ENCODE peak calls at places on chromosomes 4 and X, in six cellular contexts. K is right lobe of liver, I is ovary, S is testis, Z is heart left ventricle, E is breast epithelium. F is an unnamed sample.

GRCh38 chr4:153448003-153448731 is 18.0 kb upstream of the TMEM131L start:
- DNase-seq in Z (no peak), E (no peak), S (no peak), I (no peak), K (no peak), F (no peak)

GRCh38 chr4:79364048-79364447 is 38.2 kb upstream of the NAA11 start:
- DNase-seq in I (no peak), Z (no peak), K (no peak), E (no peak), S (no peak), F (no peak)

GRCh38 chrX:24426921-24427746 is 38.0 kb upstream of the PDK3 start:
- DNase-seq in S (no peak), Z (no peak), I (no peak), E (no peak), K (no peak), F (no peak)

GRCh38 chrX:86021652-86022289 is 25.6 kb downstream of the CHM start:
- DNase-seq in Z (no peak), I (no peak), S (no peak), E (no peak), K (no peak), F (no peak)

GRCh38 chr4:87409420-87409939 is 12.9 kb upstream of the NUDT9 start:
- DNase-seq in K (no peak), S (no peak), E (no peak), Z (no peak), I (no peak), F (no peak)

GRCh38 chr4:107035711-107036601 is at the start of gene DKK2:
- DNase-seq in Z (peak; percentile 8), S (no peak), K (no peak), I (peak; percentile 10), E (no peak), F (no peak)

GRCh38 chrX:153600032-153600373 is 1.1 kb upstream of the CCNQ start:
- DNase-seq in E (no peak), K (no peak), S (no peak), I (no peak), Z (no peak), F (no peak)

GRCh38 chr4:154073107-154073817 is 284.4 kb upstream of the SFRP2 start:
- DNase-seq in K (no peak), E (no peak), I (no peak), S (no peak), Z (no peak), F (peak; percentile 62)

GRCh38 chr4:84879651-84880200 is 86.8 kb downstream of the WDFY3 start:
- DNase-seq in E (no peak), S (no peak), K (no peak), I (no peak), Z (no peak), F (no peak)

GRCh38 chr4:128538111-128538882 is 250.7 kb upstream of the PGRMC2 start:
- DNase-seq in E (no peak), S (no peak), K (no peak), Z (no peak), I (no peak), F (peak; percentile 77)

GRCh38 chrX:152917969-152918579 is 20.2 kb downstream of the ZNF185 start:
- DNase-seq in K (no peak), Z (no peak), S (no peak), E (no peak), I (no peak), F (no peak)

GRCh38 chr4:174523003-174523693 is 860 bp upstream of the HPGD start:
- DNase-seq in K (no peak), S (peak; percentile 18), I (no peak), Z (no peak), E (no peak), F (no peak)

GRCh38 chrX:39805022-39805421 is 292.7 kb downstream of the BCOR start:
- DNase-seq in S (no peak), E (no peak), I (no peak), Z (no peak), K (no peak), F (no peak)

GRCh38 chr4:47531954-47532321 is 46.9 kb downstream of the ATP10D start:
- DNase-seq in E (peak; percentile 40), K (no peak), Z (no peak), I (no peak), S (peak; percentile 27), F (no peak)

GRCh38 chr4:155665054-155665453 is 1.6 kb upstream of the GUCY1A1 start:
- DNase-seq in Z (no peak), K (no peak), I (no peak), S (no peak), E (no peak), F (no peak)

GRCh38 chrX:143788265-143788664 is 67.7 kb upstream of the SPANXN2 start:
- DNase-seq in K (no peak), Z (no peak), I (no peak), E (no peak), S (peak; percentile 13), F (no peak)

GRCh38 chr4:165838575-165838974 is 34.5 kb upstream of the TLL1 start:
- DNase-seq in E (no peak), S (no peak), Z (no peak), K (no peak), I (no peak), F (no peak)

GRCh38 chr4:88660446-88661294 is 37.0 kb downstream of the NAP1L5 start:
- DNase-seq in I (no peak), E (no peak), K (no peak), S (no peak), Z (no peak), F (no peak)

GRCh38 chr4:169305651-169306050 is 34.9 kb upstream of the SH3RF1 start:
- DNase-seq in S (no peak), E (no peak), Z (peak; percentile 23), I (no peak), K (no peak), F (no peak)

GRCh38 chr4:100421356-100421978 is 96.4 kb downstream of the EMCN start:
- DNase-seq in E (no peak), Z (no peak), I (no peak), S (no peak), K (no peak), F (no peak)

GRCh38 chr4:169109276-169109675 is 99.2 kb upstream of the CBR4 start:
- DNase-seq in E (no peak), K (no peak), I (no peak), Z (no peak), S (no peak), F (no peak)

GRCh38 chrX:2342281-2342688 is 158.5 kb downstream of the DHRSX start:
- DNase-seq in Z (peak; percentile 83), I (no peak), S (no peak), E (no peak), K (no peak), F (no peak)

GRCh38 chr4:103497692-103498091 is 222.1 kb downstream of the TACR3 start:
- DNase-seq in E (no peak), I (no peak), S (no peak), Z (no peak), K (no peak), F (no peak)

GRCh38 chr4:108980455-108981239 is 217.8 kb upstream of the ETNPPL start:
- DNase-seq in S (no peak), Z (no peak), E (no peak), K (no peak), I (no peak), F (no peak)

GRCh38 chrX:110001702-110002299 is 1.1 kb upstream of the TMEM164 start:
- DNase-seq in Z (no peak), S (no peak), K (no peak), I (no peak), E (no peak), F (no peak)

GRCh38 chrX:55488268-55488558 is 1.4 kb downstream of the USP51 start:
- DNase-seq in E (no peak), Z (no peak), I (no peak), K (no peak), S (no peak), F (no peak)

GRCh38 chrX:64204701-64205440 is 637 bp downstream of the AMER1 start:
- DNase-seq in K (peak; percentile 29), Z (peak; percentile 23), I (peak; percentile 62), E (peak; percentile 18), S (peak; percentile 36), F (no peak)

GRCh38 chr4:181820518-181820917 is 422.7 kb upstream of the TENM3 start:
- DNase-seq in K (no peak), Z (no peak), S (no peak), I (no peak), E (no peak), F (no peak)

GRCh38 chrX:133637765-133638164 is 222.5 kb upstream of the GPC4 start:
- DNase-seq in S (no peak), I (no peak), K (no peak), E (no peak), Z (no peak), F (no peak)

GRCh38 chrX:133645251-133645650 is 230.0 kb upstream of the GPC4 start:
- DNase-seq in E (no peak), I (no peak), Z (no peak), S (no peak), K (no peak), F (no peak)

GRCh38 chrX:133639726-133640125 is 224.4 kb upstream of the GPC4 start:
- DNase-seq in S (no peak), Z (no peak), I (no peak), K (no peak), E (no peak), F (no peak)

GRCh38 chrX:133638285-133638684 is 223.0 kb upstream of the GPC4 start:
- DNase-seq in Z (no peak), E (no peak), K (no peak), I (no peak), S (no peak), F (no peak)

GRCh38 chrX:133640161-133641015 is 225.1 kb upstream of the GPC4 start:
- DNase-seq in E (no peak), I (no peak), Z (no peak), S (no peak), K (no peak), F (no peak)
- H3K4me3 ChIP-seq in E (no peak overlapping the region), I (no peak overlapping the region), Z (no peak overlapping the region), S (no peak overlapping the region), K (no peak overlapping the region), F (no peak overlapping the region)

DNA sequence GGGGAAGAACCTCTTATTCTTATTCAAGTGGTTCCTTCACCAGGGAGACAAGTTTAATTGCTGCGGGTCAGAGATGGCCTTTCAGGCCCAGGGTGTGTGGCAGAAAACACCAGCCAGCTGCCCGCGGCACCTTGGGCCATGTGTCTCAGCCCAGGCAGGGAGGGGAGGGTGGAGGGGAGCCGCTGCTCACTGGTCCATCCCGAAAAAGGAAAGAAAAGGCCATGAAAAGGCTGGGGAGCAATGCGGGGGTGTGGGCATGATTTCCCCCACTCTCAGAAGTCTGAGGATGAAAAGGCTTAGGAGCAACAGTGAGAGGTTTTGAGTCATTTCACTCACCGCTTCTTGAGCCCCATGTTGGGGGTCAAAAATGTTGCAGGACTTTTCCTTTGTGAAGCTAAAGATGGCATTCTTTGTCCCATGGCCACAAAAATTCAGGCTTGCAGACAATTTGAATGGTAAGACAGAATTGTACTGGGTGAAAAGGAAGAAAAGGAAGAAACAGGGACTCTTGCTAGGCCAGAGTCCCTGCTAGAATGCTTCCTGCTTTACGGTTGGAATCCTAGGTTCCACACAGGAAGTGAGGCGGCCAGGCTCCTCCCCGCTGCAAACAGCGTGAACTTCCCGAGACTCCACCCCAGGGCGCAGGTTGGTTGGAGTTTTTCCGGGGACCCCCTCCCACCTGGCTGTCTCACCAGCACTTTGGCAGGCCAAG is 17.4 kb upstream of the FAM47E start:
- DNase-seq in S (peak; percentile 54), Z (no peak), K (no peak), E (no peak), I (no peak), F (no peak)
- H3K27ac ChIP-seq in S (peak overlapping the region; percentile 2), Z (no peak overlapping the region), K (no peak overlapping the region), E (peak overlapping the region; percentile 49), I (no peak overlapping the region), F (no peak overlapping the region)

GRCh38 chr4:113762061-113762850 is 718 bp upstream of the CAMK2D start:
- DNase-seq in K (peak; percentile 98), S (peak; percentile 100), Z (peak; percentile 100), E (peak; percentile 99), I (peak; percentile 100), F (peak; percentile 100)
- TF ChIP-seq POLR2A in K (peak; percentile 97), S (peak; percentile 94), Z (peak; percentile 99), E (peak; percentile 98), I (peak; percentile 98), F (peak; percentile 95)

GRCh38 chr4:7621252-7621651 is 186.5 kb upstream of the PSAPL1 start:
- DNase-seq in E (no peak), S (no peak), K (no peak), Z (no peak), I (no peak), F (no peak)
- H3K4me3 ChIP-seq in E (no peak overlapping the region), S (no peak overlapping the region), K (no peak overlapping the region), Z (no peak overlapping the region), I (no peak overlapping the region), F (no peak overlapping the region)

F was measured in esophagus muscularis mucosa.